ENCODE peak calls at places on chromosomes 6 and 20, in eight cellular contexts. Z is fibroblast of villous mesenchyme; P is adrenal gland; R is heart left ventricle; A is AG09309; U is suprapubic skin; W is effector memory CD4-positive, alpha-beta T cell; H is CD8-positive, alpha-beta T cell. K is an unnamed sample.

GRCh38 chr6:36848658-36849441 is 9.6 kb upstream of the CPNE5 start:
- DNase-seq in Z (peak), U (peak), H (no peak), P (no peak), R (peak), W (no peak), A (no peak), K (no peak)

GRCh38 chr6:80771941-80772340 is 665.5 kb downstream of the BCKDHB start:
- DNase-seq in P (no peak), Z (peak), H (no peak), W (no peak), A (no peak), R (no peak), U (no peak), K (no peak)

GRCh38 chr6:28922841-28923317 is 906 bp downstream of the TRIM27 start:
- DNase-seq in W (no peak), Z (peak), U (no peak), R (no peak), P (peak), A (no peak), H (peak), K (no peak)

GRCh38 chr20:10350188-10350842 is 83.7 kb downstream of the MKKS start:
- DNase-seq in R (no peak), A (no peak), H (no peak), W (no peak), Z (no peak), U (no peak), P (no peak), K (no peak)

GRCh38 chr6:18147160-18147559 is 7.7 kb downstream of the TPMT start:
- DNase-seq in R (no peak), U (no peak), W (no peak), A (peak), H (no peak), P (no peak), Z (peak), K (no peak)

GRCh38 chr6:118843685-118844390 is 50.1 kb upstream of the ASF1A start:
- DNase-seq in R (no peak), H (no peak), Z (no peak), P (no peak), W (no peak), U (no peak), A (no peak), K (no peak)

GRCh38 chr20:46174469-46175126 is 56.5 kb downstream of the CD40 start:
- DNase-seq in R (peak), W (peak), H (peak), P (peak), U (peak), A (no peak), Z (peak), K (no peak)

GRCh38 chr6:135147637-135148592 is 33.2 kb upstream of the MYB start:
- DNase-seq in A (no peak), W (no peak), U (no peak), H (no peak), R (no peak), Z (peak), P (no peak), K (no peak)

GRCh38 chr6:83815631-83816030 is 37.5 kb upstream of the RIPPLY2 start:
- DNase-seq in P (no peak), A (no peak), Z (peak), W (no peak), R (no peak), U (no peak), H (no peak), K (no peak)

GRCh38 chr6:93779086-93779858 is 359.9 kb upstream of the EPHA7 start:
- DNase-seq in W (no peak), H (no peak), P (no peak), Z (peak), R (no peak), A (no peak), U (no peak), K (peak)

GRCh38 chr6:139278190-139278589 is 13.6 kb downstream of the TXLNB start:
- DNase-seq in Z (no peak), A (no peak), U (no peak), R (no peak), P (no peak), H (no peak), W (no peak), K (no peak)

GRCh38 chr6:112683926-112684325 is 336.8 kb downstream of the RFPL4B start:
- DNase-seq in A (peak), Z (peak), U (no peak), W (no peak), P (no peak), H (no peak), R (no peak), K (peak)

GRCh38 chr6:57822896-57823358 is 505.5 kb downstream of the PRIM2 start:
- DNase-seq in Z (no peak), U (no peak), P (no peak), A (no peak), H (no peak), W (no peak), R (no peak), K (no peak)

GRCh38 chr6:35842381-35842780 is 37.2 kb downstream of the LHFPL5 start:
- DNase-seq in A (no peak), R (no peak), H (no peak), P (no peak), U (no peak), Z (no peak), W (no peak), K (no peak)

GRCh38 chr20:50242863-50243609 is 52.4 kb downstream of the CEBPB start:
- DNase-seq in P (no peak), A (no peak), Z (no peak), H (no peak), R (no peak), U (no peak), W (no peak), K (no peak)

GRCh38 chr6:30326446-30327231 is at the start of gene TRIM39:
- DNase-seq in H (peak), U (peak), W (peak), A (no peak), Z (peak), P (peak), R (peak), K (no peak)

GRCh38 chr20:3932277-3933073 is 43.3 kb downstream of the PANK2 start:
- DNase-seq in U (no peak), A (no peak), R (no peak), H (no peak), W (no peak), Z (peak), P (no peak), K (no peak)
- H3K4me3 ChIP-seq in U (peak), A (peak), R (peak), H (peak), W (peak), Z (peak), P (no peak), K (peak)

GRCh38 chr6:111543913-111544435 is 61.0 kb upstream of the REV3L start:
- DNase-seq in A (no peak), W (no peak), P (no peak), R (no peak), U (no peak), Z (no peak), H (no peak), K (no peak)

GRCh38 chr6:111541720-111542065 is 58.7 kb upstream of the REV3L start:
- DNase-seq in U (no peak), W (no peak), P (no peak), R (no peak), A (no peak), H (no peak), Z (no peak), K (no peak)

GRCh38 chr6:111536888-111537287 is 53.9 kb upstream of the REV3L start:
- DNase-seq in H (no peak), Z (no peak), P (peak), W (no peak), U (no peak), R (no peak), A (no peak), K (no peak)

GRCh38 chr6:111540971-111541719 is 58.1 kb upstream of the REV3L start:
- DNase-seq in H (no peak), W (no peak), A (no peak), Z (no peak), R (no peak), U (no peak), P (no peak), K (no peak)
- H3K4me3 ChIP-seq in H (no peak), W (no peak), A (no peak), Z (no peak), R (no peak), U (no peak), P (no peak), K (no peak)

DNA sequence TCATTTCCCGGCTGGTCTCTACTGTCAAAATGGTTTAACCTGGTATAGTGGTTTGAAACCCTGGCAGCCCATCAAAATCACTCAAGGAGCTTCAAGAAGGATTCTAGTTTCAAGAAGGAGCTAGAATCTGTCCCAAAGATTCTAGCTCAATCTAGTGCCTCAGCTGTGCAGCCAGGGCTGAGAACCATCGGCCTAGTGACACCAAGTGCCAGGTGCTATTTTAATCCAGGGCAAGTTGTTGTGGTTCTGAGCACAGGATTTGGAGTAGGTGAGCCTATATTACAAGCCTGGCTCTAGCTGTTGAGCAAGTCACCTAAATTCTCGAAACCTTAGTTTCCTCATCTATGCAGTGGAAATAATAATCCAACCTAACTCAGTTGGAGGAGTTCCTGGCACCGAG is 3.7 kb downstream of the MOCS1 start:
- DNase-seq in H (no peak), P (no peak), W (no peak), R (no peak), U (no peak), Z (no peak), A (no peak), K (no peak)
- H3K4me3 ChIP-seq in H (no peak), P (no peak), W (no peak), R (no peak), U (no peak), Z (no peak), A (no peak), K (no peak)

GRCh38 chr20:35286077-35286898 is 1.7 kb upstream of the EIF6 start:
- DNase-seq in Z (no peak), P (no peak), R (peak), H (no peak), W (no peak), A (no peak), U (no peak), K (no peak)

GRCh38 chr20:35284267-35284991 is at the start of gene EIF6:
- DNase-seq in Z (peak), R (peak), U (peak), W (peak), A (no peak), P (peak), H (peak), K (no peak)

GRCh38 chr20:35284992-35285805 is 627 bp upstream of the EIF6 start:
- DNase-seq in Z (no peak), W (no peak), R (peak), P (no peak), U (no peak), A (no peak), H (no peak), K (no peak)

GRCh38 chr20:35286899-35287508 is 2.4 kb upstream of the EIF6 start:
- DNase-seq in R (peak), P (no peak), W (no peak), H (no peak), Z (no peak), U (no peak), A (no peak), K (no peak)

DNA sequence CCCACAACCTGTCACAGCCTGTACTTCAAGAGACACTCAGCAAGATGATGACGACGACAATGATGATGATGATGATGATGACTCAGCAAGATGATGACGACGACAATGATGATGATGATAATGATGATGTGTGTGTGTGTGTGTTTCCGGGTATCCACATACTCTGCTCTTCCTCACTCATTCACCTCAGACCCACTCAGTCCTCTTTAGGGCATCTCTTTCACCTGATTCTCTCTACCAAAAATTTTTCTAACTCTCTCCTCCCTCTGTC is 1.2 kb upstream of the EIF6 start:
- DNase-seq in W (no peak), U (no peak), A (no peak), H (no peak), R (no peak), P (no peak), Z (no peak), K (no peak)
- H3K4me3 ChIP-seq in W (no peak), U (no peak), A (no peak), H (no peak), R (no peak), P (no peak), Z (no peak), K (peak)

GRCh38 chr20:25310921-25311728 is 63.2 kb downstream of the PYGB start:
- DNase-seq in A (no peak), R (peak), Z (peak), U (peak), W (no peak), H (no peak), P (peak), K (no peak)
- H3K4me3 ChIP-seq in A (peak), R (no peak), Z (peak), U (peak), W (peak), H (no peak), P (no peak), K (no peak)

DNA sequence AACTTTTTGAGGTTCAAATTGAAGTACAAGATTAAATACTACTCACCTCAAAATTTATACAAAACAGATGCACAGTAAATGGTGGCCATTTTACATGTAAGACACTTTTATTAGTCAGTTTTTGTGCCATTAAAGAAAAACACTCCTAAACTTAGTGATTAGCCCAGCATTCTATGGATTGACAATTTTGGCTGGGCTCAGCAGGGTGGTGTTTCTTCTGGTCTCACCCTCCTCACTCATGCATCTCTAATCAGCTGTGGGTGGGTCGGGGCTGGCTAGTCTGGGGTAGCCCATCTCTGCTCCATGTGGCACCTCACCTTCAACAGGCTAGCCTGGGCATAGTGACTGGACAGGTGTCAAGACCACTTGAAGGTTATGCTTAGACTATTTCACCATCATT is 71.6 kb upstream of the BTBD3 start:
- DNase-seq in U (no peak), H (no peak), Z (no peak), W (no peak), R (no peak), A (no peak), P (no peak), K (no peak)
- H3K4me3 ChIP-seq in U (no peak), H (no peak), Z (no peak), W (no peak), R (no peak), A (no peak), P (no peak), K (no peak)

DNA sequence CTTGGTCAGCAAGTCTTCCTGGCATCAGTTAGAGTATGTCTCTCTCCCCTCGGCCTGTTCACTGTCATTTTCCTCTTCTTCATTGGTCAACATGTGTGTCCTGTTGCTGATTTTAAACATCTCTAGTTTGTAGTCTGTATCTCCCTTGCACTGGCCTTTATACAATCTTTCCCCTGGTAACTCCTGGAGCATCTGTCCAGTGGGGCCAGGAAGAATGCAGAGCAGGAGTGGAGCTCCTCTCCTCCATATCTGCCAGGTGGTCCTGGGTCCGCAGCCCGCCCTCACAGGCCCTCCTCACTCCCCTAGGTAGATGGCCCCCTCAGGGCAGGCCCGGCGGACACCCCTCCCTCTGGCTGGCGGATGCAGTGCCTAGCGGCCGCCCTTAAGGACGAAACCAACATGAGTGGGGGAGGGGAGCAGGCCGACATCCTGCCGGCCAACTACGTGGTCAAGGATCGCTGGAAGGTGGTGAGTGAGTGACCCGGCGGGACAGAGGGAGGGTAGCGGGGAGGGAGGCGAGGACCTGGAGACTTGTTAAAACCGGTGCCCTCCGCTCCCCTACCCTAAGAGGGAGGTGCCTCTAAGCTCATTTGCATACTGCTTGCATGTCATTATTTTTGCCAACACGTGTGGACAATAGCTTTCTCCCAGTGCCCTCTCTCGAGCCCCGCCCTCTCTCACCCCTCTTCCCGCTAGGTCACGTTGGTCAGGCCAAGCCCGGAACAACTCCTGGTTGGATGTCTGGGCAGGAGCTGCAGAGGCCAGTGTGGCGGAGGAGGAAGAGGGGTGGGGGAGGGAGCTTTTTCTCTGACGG is 3.2 kb downstream of the TTBK1 start:
- DNase-seq in P (peak), Z (peak), H (no peak), U (no peak), R (peak), A (no peak), W (no peak), K (peak)
- H3K4me3 ChIP-seq in P (no peak), Z (peak), H (peak), U (peak), R (peak), A (peak), W (peak), K (peak)

GRCh38 chr6:52596371-52597028 is 19.6 kb upstream of the TRAM2 start:
- DNase-seq in W (no peak), R (no peak), Z (peak), H (no peak), A (no peak), P (no peak), U (no peak), K (no peak)

GRCh38 chr6:52598824-52599190 is 21.9 kb upstream of the TRAM2 start:
- DNase-seq in U (no peak), A (no peak), P (no peak), H (no peak), W (no peak), Z (no peak), R (no peak), K (no peak)

GRCh38 chr6:52597738-52598122 is 20.9 kb upstream of the TRAM2 start:
- DNase-seq in P (no peak), W (no peak), U (no peak), Z (no peak), R (no peak), A (no peak), H (no peak), K (no peak)

GRCh38 chr6:52595796-52596130 is 18.9 kb upstream of the TRAM2 start:
- DNase-seq in P (no peak), Z (no peak), U (no peak), A (no peak), H (no peak), W (no peak), R (no peak), K (no peak)

GRCh38 chr6:52598123-52598823 is 21.4 kb upstream of the TRAM2 start:
- DNase-seq in R (peak), P (peak), W (no peak), A (no peak), Z (peak), H (no peak), U (peak), K (no peak)
- H3K4me3 ChIP-seq in R (no peak), P (no peak), W (no peak), A (no peak), Z (no peak), H (no peak), U (peak), K (peak)

GRCh38 chr6:39312912-39313525 is 1.2 kb downstream of the KCNK17 start:
- DNase-seq in P (no peak), A (no peak), Z (no peak), W (no peak), U (no peak), H (no peak), R (peak), K (no peak)
- H3K4me3 ChIP-seq in P (no peak), A (no peak), Z (no peak), W (no peak), U (peak), H (no peak), R (peak), K (no peak)

GRCh38 chr6:125192610-125192930 is 39.0 kb downstream of the TPD52L1 start:
- DNase-seq in Z (no peak), W (no peak), H (no peak), P (no peak), R (no peak), A (no peak), U (no peak), K (no peak)

GRCh38 chr6:125195526-125195925 is 42.0 kb downstream of the TPD52L1 start:
- DNase-seq in U (no peak), Z (no peak), W (no peak), P (no peak), R (no peak), H (no peak), A (no peak), K (no peak)

GRCh38 chr6:125191916-125192609 is 38.5 kb downstream of the TPD52L1 start:
- DNase-seq in A (peak), H (peak), P (peak), W (peak), U (no peak), Z (peak), R (no peak), K (peak)

GRCh38 chr6:125194980-125195379 is 41.4 kb downstream of the TPD52L1 start:
- DNase-seq in Z (no peak), W (no peak), H (no peak), A (no peak), R (no peak), U (no peak), P (no peak), K (no peak)

DNA sequence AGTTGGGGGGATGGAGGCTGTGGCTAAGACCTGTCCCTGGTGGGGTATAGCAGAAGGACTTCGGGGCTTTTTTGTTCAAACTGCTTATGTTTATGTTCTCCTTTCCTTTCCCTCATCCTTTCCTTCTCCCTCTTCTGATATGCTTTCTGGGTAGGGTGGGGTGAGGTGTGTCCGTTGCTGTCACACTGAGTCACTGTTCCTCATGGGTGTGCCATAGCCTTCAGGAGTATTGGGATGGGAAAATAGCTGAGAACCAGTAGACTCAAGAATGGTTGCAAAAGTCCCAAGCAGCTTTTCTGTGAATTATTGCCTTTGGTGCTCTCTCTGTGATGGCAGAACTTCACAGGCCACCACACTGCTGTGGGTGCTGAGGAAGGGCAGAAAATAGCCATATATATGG is 39.6 kb downstream of the TPD52L1 start:
- DNase-seq in R (no peak), W (no peak), H (no peak), A (no peak), P (no peak), Z (no peak), U (no peak), K (no peak)
- H3K4me3 ChIP-seq in R (no peak), W (no peak), H (no peak), A (no peak), P (no peak), Z (no peak), U (no peak), K (no peak)

K was measured in epithelial cell of proximal tubule.